ENCODE peak calls at places on chromosome 19, in eight cellular contexts. F is tibial nerve, N is dorsolateral prefrontal cortex, P is tibial artery, W is BJ, H is K562, O is transverse colon, I is AG04450. E is an unnamed sample.
A peak's percentile ranks its signal among the peaks of the same experiment; 100 is the strongest.

GRCh38 chr19:27974082-27974513 is 1238.9 kb downstream of the UQCRFS1 start:
- DNase-seq in F (no peak), N (peak; percentile 68), P (no peak), W (no peak), H (peak; percentile 11), O (peak; percentile 9), I (no peak), E (no peak)

GRCh38 chr19:10533656-10534386 is 9.9 kb upstream of the ATG4D start:
- DNase-seq in F (no peak), N (no peak), P (no peak), W (peak; percentile 96), H (no peak), O (no peak), I (peak; percentile 45), E (no peak)

GRCh38 chr19:47447470-47448359 is 24.0 kb downstream of the SLC8A2 start:
- DNase-seq in F (no peak), N (no peak), P (no peak), W (no peak), H (peak; percentile 96), O (peak; percentile 41), I (no peak), E (peak; percentile 99)

GRCh38 chr19:1350861-1351260 is 32.8 kb upstream of the NDUFS7 start:
- DNase-seq in F (no peak), N (no peak), P (no peak), W (no peak), H (no peak), O (no peak), I (no peak), E (no peak)

GRCh38 chr19:39436350-39436716 is 584 bp upstream of the RPS16 start:
- DNase-seq in F (no peak), N (no peak), P (no peak), W (no peak), H (no peak), O (no peak), I (no peak), E (no peak)

GRCh38 chr19:1171755-1172352 is 2.2 kb downstream of the SBNO2 start:
- DNase-seq in F (no peak), N (no peak), P (no peak), W (no peak), H (no peak), O (no peak), I (no peak), E (no peak)

GRCh38 chr19:48810151-48810550 is 678 bp downstream of the BCAT2 start:
- DNase-seq in F (no peak), N (no peak), P (no peak), W (no peak), H (no peak), O (no peak), I (no peak), E (no peak)

GRCh38 chr19:48636859-48637448 is at the start of gene DBP:
- DNase-seq in F (no peak), N (peak; percentile 71), P (peak; percentile 63), W (no peak), H (no peak), O (peak; percentile 62), I (no peak), E (peak; percentile 65)

GRCh38 chr19:2305974-2306806 is 1.8 kb downstream of the LINGO3 start:
- DNase-seq in F (no peak), N (no peak), P (no peak), W (no peak), H (no peak), O (no peak), I (no peak), E (peak; percentile 8)

GRCh38 chr19:8184274-8184673 is 24.9 kb upstream of the CERS4 start:
- DNase-seq in F (no peak), N (no peak), P (no peak), W (no peak), H (no peak), O (no peak), I (no peak), E (no peak)
- H3K27me3 ChIP-seq in F (no peaks in the 10 kb centered on the region), N (no peaks in the 10 kb centered on the region), P (peaks cover 3% of the 10 kb centered on the region), W (no peaks in the 10 kb centered on the region), H (no peaks in the 10 kb centered on the region), O (no peaks in the 10 kb centered on the region), I (peaks cover 6% of the 10 kb centered on the region), E (no peaks in the 10 kb centered on the region)

DNA sequence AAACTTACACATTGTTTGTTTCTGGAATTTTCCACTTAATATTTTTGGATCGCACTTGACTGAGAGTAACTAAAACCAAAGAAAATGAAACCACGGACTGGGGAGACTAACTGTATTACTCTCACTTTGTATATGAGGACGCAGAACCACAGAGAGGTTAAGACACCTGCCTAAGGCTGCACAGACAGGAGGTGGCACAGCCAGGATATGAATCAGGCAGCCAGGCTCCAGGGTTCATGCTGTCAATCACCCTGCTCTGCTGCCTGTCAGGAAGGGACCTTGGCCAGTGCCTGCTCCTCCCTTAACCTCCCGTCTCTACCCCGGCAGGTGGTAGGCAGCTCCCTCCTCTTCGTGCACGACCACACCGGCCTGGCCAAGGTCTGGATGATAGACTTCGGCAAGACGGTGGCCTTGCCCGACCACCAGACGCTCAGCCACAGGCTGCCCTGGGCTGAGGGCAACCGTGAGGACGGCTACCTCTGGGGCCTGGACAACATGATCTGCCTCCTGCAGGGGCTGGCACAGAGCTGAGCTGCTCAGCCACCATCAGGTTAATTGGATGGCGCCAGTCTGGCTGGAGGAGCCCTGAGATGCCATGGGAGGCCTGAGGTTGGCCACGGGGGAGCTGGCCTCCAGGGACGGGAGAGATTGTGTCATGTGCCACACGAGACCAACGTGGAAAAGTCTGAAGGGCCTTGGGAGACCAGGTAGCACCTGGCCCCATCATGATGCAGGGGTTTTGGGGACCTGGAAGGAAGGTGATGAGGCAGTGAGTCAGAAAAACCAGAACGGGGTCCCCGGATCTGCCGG is 11.0 kb downstream of the ACTMAP start:
- DNase-seq in F (no peak), N (no peak), P (no peak), W (no peak), H (no peak), O (no peak), I (no peak), E (no peak)
- H3K4me3 ChIP-seq in F (no peak overlapping the region), N (no peak overlapping the region), P (no peak overlapping the region), W (no peak overlapping the region), H (no peak overlapping the region), O (no peak overlapping the region), I (no peak overlapping the region), E (no peak overlapping the region)

DNA sequence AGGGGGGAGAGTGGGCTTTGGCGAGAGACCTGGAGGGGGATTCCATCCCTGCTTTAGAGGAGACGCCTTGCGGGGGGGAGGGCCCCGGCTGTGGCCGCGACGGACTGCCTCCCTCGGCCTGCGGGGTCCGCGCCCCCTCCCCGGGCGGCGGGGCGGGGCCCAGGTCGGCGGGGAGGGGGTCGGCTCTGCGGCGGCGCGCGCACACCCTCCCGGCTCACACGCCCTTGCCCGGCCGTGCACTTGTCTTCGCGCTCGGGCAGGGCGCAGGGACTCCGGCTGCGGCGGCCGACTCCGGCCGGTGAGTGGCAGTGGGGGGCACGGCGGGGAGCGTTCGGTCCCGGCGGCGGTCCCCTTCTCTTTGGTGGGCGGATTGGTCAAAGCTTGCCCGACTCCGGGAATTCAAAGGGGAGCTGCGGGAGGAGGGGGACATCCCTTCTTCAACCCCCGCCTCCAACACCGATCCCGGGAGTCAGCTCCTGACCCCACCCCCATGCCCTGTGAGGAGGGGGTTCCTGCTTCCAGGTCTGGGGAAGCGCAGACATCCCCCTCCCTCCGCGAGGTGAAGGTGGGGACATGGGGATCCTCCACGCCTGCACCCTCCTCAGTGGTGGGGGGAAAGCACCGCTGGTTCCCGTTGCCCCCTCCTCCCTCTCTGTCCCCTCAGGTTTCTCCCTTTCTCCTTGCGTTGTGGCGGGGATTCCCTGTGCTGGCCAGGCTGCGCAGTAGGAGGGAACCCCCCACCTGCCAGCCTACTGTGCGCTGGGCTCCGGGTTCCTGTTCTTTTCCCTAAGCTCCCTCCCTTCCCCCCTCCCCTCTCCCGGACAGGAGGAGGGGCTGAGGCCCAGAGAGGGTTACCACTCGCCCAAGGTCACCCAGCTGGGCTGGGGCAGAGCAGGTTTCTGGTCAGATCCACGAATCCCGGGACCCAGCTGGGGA is 14.6 kb upstream of the KCNN1 start:
- DNase-seq in F (no peak), N (no peak), P (no peak), W (no peak), H (peak; percentile 32), O (no peak), I (no peak), E (peak; percentile 23)
- H3K27me3 ChIP-seq in F (peaks cover 6% of the 10 kb centered on the region), N (peaks cover 18% of the 10 kb centered on the region), P (peaks cover 83% of the 10 kb centered on the region), W (peaks cover 40% of the 10 kb centered on the region), H (no peaks in the 10 kb centered on the region), O (peaks cover 83% of the 10 kb centered on the region), I (peaks cover 58% of the 10 kb centered on the region), E (peaks cover 44% of the 10 kb centered on the region)

DNA sequence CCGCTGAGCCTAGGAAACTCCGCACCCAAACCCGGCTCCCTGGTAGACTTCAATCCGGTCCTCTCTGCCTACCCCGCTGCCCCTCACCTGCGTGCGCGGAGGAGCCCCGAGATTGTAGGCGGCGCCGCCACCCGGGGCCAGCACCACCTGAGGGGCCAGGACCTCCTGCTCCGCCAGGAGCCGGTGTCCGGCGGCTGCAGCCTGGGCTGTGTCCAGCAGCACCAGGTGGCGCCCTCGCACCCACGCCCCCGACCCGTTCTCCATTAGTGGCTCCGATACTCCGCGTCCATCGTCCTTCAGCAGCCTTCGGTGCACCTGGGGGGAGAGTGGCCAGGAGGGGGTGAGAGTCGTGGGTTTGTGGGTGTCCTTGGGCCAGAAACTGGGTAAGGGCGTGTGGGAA is 18.5 kb downstream of the MAN2B1 start:
- DNase-seq in F (no peak), N (no peak), P (no peak), W (no peak), H (peak; percentile 53), O (no peak), I (no peak), E (no peak)
- H3K4me3 ChIP-seq in F (peak overlapping the region; percentile 20), N (peak overlapping the region; percentile 7), P (peak overlapping the region; percentile 11), W (peak overlapping the region; percentile 25), H (peak overlapping the region; percentile 48), O (peak overlapping the region; percentile 19), I (no peak overlapping the region), E (no peak overlapping the region)

GRCh38 chr19:19256072-19256969 is 16.8 kb downstream of the TM6SF2 start:
- DNase-seq in F (no peak), N (no peak), P (no peak), W (no peak), H (no peak), O (no peak), I (no peak), E (peak; percentile 24)
- H3K27me3 ChIP-seq in F (no peaks in the 10 kb centered on the region), N (no peaks in the 10 kb centered on the region), P (peaks cover 82% of the 10 kb centered on the region), W (peaks cover 8% of the 10 kb centered on the region), H (peaks cover 21% of the 10 kb centered on the region), O (peaks cover 54% of the 10 kb centered on the region), I (peaks cover 31% of the 10 kb centered on the region), E (peaks cover 15% of the 10 kb centered on the region)

DNA sequence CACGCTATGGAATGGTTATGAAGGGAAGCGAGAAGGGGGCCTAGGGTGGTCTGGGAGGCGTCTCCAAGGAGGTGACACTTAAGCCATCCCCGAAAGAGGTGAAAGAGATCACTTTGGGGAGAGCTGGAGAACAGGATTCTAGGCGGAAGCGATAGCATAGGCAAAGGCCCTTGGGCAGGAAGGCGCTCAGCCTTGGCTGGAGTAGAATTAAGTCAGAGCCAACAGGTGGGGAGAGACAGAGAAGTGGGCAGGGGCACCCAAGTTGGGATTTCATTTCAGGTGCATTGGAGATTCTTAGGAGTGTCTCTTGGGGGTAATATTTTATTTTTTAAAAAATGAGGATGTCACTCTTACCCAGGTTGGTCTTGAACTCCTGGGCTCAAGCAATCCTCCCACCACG is 9.6 kb downstream of the SNRPD2 start:
- DNase-seq in F (no peak), N (no peak), P (no peak), W (no peak), H (no peak), O (no peak), I (no peak), E (no peak)
- H3K4me3 ChIP-seq in F (no peak overlapping the region), N (no peak overlapping the region), P (peak overlapping the region; percentile 54), W (no peak overlapping the region), H (peak overlapping the region; percentile 20), O (no peak overlapping the region), I (no peak overlapping the region), E (no peak overlapping the region)

E was measured in BE2C.